ENCODE peak calls at places on chromosomes 7 and 10, in eight cellular contexts. One of them, this sample, is unnamed.
A peak's percentile ranks its signal among the peaks of the same experiment; 100 is the strongest.

GRCh38 chr7:111677848-111678247 is 115.6 kb upstream of the IMMP2L start:
- DNase-seq in HCT116: no peak
- DNase-seq in AG09309: no peak
- DNase-seq in colonic mucosa: no peak
- DNase-seq in foreskin fibroblast: no peak
- DNase-seq in AG04450: no peak
- DNase-seq in body of pancreas: no peak
- DNase-seq in tibial artery: no peak
- DNase-seq in this sample: no peak

GRCh38 chr7:136033413-136034031 is 56.4 kb upstream of the MTPN start:
- DNase-seq in HCT116: no peak
- DNase-seq in body of pancreas: no peak
- DNase-seq in foreskin fibroblast: no peak
- DNase-seq in AG04450: no peak
- DNase-seq in AG09309: no peak
- DNase-seq in colonic mucosa: no peak
- DNase-seq in tibial artery: no peak
- DNase-seq in this sample: no peak

GRCh38 chr7:80671744-80672143 is 33.3 kb downstream of the CD36 start:
- DNase-seq in body of pancreas: no peak
- DNase-seq in HCT116: no peak
- DNase-seq in AG09309: no peak
- DNase-seq in tibial artery: no peak
- DNase-seq in colonic mucosa: no peak
- DNase-seq in foreskin fibroblast: no peak
- DNase-seq in AG04450: no peak
- DNase-seq in this sample: no peak

GRCh38 chr10:3010819-3011422 is 56.4 kb upstream of the PFKP start:
- DNase-seq in tibial artery: no peak
- DNase-seq in body of pancreas: peak; percentile 75
- DNase-seq in AG04450: no peak
- DNase-seq in AG09309: no peak
- DNase-seq in foreskin fibroblast: no peak
- DNase-seq in colonic mucosa: no peak
- DNase-seq in HCT116: no peak
- DNase-seq in this sample: no peak

GRCh38 chr10:49612513-49613159 is 1.2 kb upstream of the CHAT start:
- DNase-seq in colonic mucosa: no peak
- DNase-seq in AG09309: no peak
- DNase-seq in HCT116: no peak
- DNase-seq in tibial artery: no peak
- DNase-seq in body of pancreas: no peak
- DNase-seq in foreskin fibroblast: no peak
- DNase-seq in AG04450: no peak
- DNase-seq in this sample: no peak

GRCh38 chr7:133670250-133670649 is 417.4 kb downstream of the EXOC4 start:
- DNase-seq in body of pancreas: no peak
- DNase-seq in HCT116: no peak
- DNase-seq in AG09309: no peak
- DNase-seq in tibial artery: no peak
- DNase-seq in foreskin fibroblast: no peak
- DNase-seq in colonic mucosa: no peak
- DNase-seq in AG04450: no peak
- DNase-seq in this sample: no peak

GRCh38 chr10:14583967-14584366 is 190.7 kb downstream of the FAM107B start:
- DNase-seq in HCT116: no peak
- DNase-seq in foreskin fibroblast: no peak
- DNase-seq in AG04450: no peak
- DNase-seq in body of pancreas: no peak
- DNase-seq in colonic mucosa: no peak
- DNase-seq in tibial artery: no peak
- DNase-seq in AG09309: no peak
- DNase-seq in this sample: no peak

GRCh38 chr7:35805876-35806275 is 5.0 kb downstream of the SEPTIN7 start:
- DNase-seq in body of pancreas: no peak
- DNase-seq in colonic mucosa: no peak
- DNase-seq in tibial artery: no peak
- DNase-seq in HCT116: no peak
- DNase-seq in AG09309: no peak
- DNase-seq in foreskin fibroblast: peak; percentile 10
- DNase-seq in AG04450: no peak
- DNase-seq in this sample: no peak

GRCh38 chr10:31694929-31695837 is 233.4 kb downstream of the ARHGAP12 start:
- DNase-seq in foreskin fibroblast: no peak
- DNase-seq in HCT116: no peak
- DNase-seq in tibial artery: no peak
- DNase-seq in colonic mucosa: no peak
- DNase-seq in AG04450: no peak
- DNase-seq in body of pancreas: no peak
- DNase-seq in AG09309: no peak
- DNase-seq in this sample: no peak

GRCh38 chr7:134562136-134562535 is 13.2 kb downstream of the AKR1B15 start:
- DNase-seq in colonic mucosa: no peak
- DNase-seq in body of pancreas: no peak
- DNase-seq in AG04450: no peak
- DNase-seq in AG09309: peak; percentile 75
- DNase-seq in HCT116: no peak
- DNase-seq in foreskin fibroblast: no peak
- DNase-seq in tibial artery: no peak
- DNase-seq in this sample: peak; percentile 25

GRCh38 chr10:68560916-68561691 is 967 bp downstream of the TET1 start:
- DNase-seq in tibial artery: no peak
- DNase-seq in AG04450: no peak
- DNase-seq in colonic mucosa: no peak
- DNase-seq in body of pancreas: peak; percentile 15
- DNase-seq in foreskin fibroblast: no peak
- DNase-seq in HCT116: no peak
- DNase-seq in AG09309: no peak
- DNase-seq in this sample: no peak

GRCh38 chr10:122420624-122421007 is 33.8 kb upstream of the ARMS2 start:
- DNase-seq in colonic mucosa: no peak
- DNase-seq in body of pancreas: no peak
- DNase-seq in AG09309: no peak
- DNase-seq in tibial artery: no peak
- DNase-seq in AG04450: no peak
- DNase-seq in HCT116: no peak
- DNase-seq in foreskin fibroblast: peak; percentile 10
- DNase-seq in this sample: no peak

GRCh38 chr7:151244156-151244870 is 4.2 kb downstream of the SMARCD3 start:
- DNase-seq in HCT116: no peak
- DNase-seq in tibial artery: no peak
- DNase-seq in AG04450: no peak
- DNase-seq in AG09309: no peak
- DNase-seq in body of pancreas: peak; percentile 43
- DNase-seq in foreskin fibroblast: no peak
- DNase-seq in colonic mucosa: peak; percentile 57
- DNase-seq in this sample: no peak

GRCh38 chr7:90773269-90773668 is 177.1 kb downstream of the CDK14 start:
- DNase-seq in tibial artery: no peak
- DNase-seq in HCT116: no peak
- DNase-seq in body of pancreas: no peak
- DNase-seq in colonic mucosa: no peak
- DNase-seq in AG09309: no peak
- DNase-seq in AG04450: no peak
- DNase-seq in foreskin fibroblast: no peak
- DNase-seq in this sample: no peak

GRCh38 chr7:74282748-74283459 is 6.3 kb upstream of the CLIP2 start:
- DNase-seq in tibial artery: no peak
- DNase-seq in AG04450: no peak
- DNase-seq in HCT116: no peak
- DNase-seq in colonic mucosa: no peak
- DNase-seq in body of pancreas: no peak
- DNase-seq in AG09309: no peak
- DNase-seq in foreskin fibroblast: no peak
- DNase-seq in this sample: no peak

GRCh38 chr7:134712196-134712595 is 65.5 kb downstream of the BPGM start:
- DNase-seq in HCT116: no peak
- DNase-seq in AG09309: no peak
- DNase-seq in colonic mucosa: no peak
- DNase-seq in foreskin fibroblast: no peak
- DNase-seq in body of pancreas: no peak
- DNase-seq in AG04450: no peak
- DNase-seq in tibial artery: no peak
- DNase-seq in this sample: no peak

GRCh38 chr7:146773506-146773905 is 656.9 kb downstream of the CNTNAP2 start:
- DNase-seq in HCT116: no peak
- DNase-seq in AG04450: no peak
- DNase-seq in body of pancreas: no peak
- DNase-seq in AG09309: no peak
- DNase-seq in tibial artery: no peak
- DNase-seq in colonic mucosa: no peak
- DNase-seq in foreskin fibroblast: no peak
- DNase-seq in this sample: no peak

GRCh38 chr10:62080905-62081304 is 179.4 kb downstream of the ARID5B start:
- DNase-seq in HCT116: no peak
- DNase-seq in AG09309: no peak
- DNase-seq in AG04450: no peak
- DNase-seq in body of pancreas: no peak
- DNase-seq in foreskin fibroblast: no peak
- DNase-seq in colonic mucosa: peak; percentile 22
- DNase-seq in tibial artery: no peak
- DNase-seq in this sample: no peak

GRCh38 chr10:62082729-62083412 is 181.4 kb downstream of the ARID5B start:
- DNase-seq in AG04450: no peak
- DNase-seq in body of pancreas: no peak
- DNase-seq in tibial artery: no peak
- DNase-seq in HCT116: no peak
- DNase-seq in foreskin fibroblast: no peak
- DNase-seq in colonic mucosa: peak; percentile 16
- DNase-seq in AG09309: no peak
- DNase-seq in this sample: no peak

GRCh38 chr10:62083413-62083794 is 181.9 kb downstream of the ARID5B start:
- DNase-seq in colonic mucosa: no peak
- DNase-seq in body of pancreas: no peak
- DNase-seq in HCT116: no peak
- DNase-seq in foreskin fibroblast: no peak
- DNase-seq in tibial artery: no peak
- DNase-seq in AG04450: no peak
- DNase-seq in AG09309: no peak
- DNase-seq in this sample: no peak

GRCh38 chr10:62079885-62080559 is 178.5 kb downstream of the ARID5B start:
- DNase-seq in body of pancreas: no peak
- DNase-seq in AG09309: no peak
- DNase-seq in tibial artery: no peak
- DNase-seq in HCT116: no peak
- DNase-seq in AG04450: no peak
- DNase-seq in colonic mucosa: no peak
- DNase-seq in foreskin fibroblast: no peak
- DNase-seq in this sample: no peak

GRCh38 chr10:62081322-62081945 is 179.9 kb downstream of the ARID5B start:
- DNase-seq in AG09309: no peak
- DNase-seq in body of pancreas: no peak
- DNase-seq in colonic mucosa: peak; percentile 10
- DNase-seq in AG04450: no peak
- DNase-seq in HCT116: no peak
- DNase-seq in foreskin fibroblast: no peak
- DNase-seq in tibial artery: no peak
- DNase-seq in this sample: no peak
- TF ChIP-seq CTCF in AG09309: no peak
- TF ChIP-seq CTCF in body of pancreas: no peak
- TF ChIP-seq CTCF in colonic mucosa: no peak
- TF ChIP-seq CTCF in AG04450: no peak
- TF ChIP-seq CTCF in HCT116: no peak
- TF ChIP-seq CTCF in foreskin fibroblast: no peak
- TF ChIP-seq CTCF in tibial artery: no peak
- TF ChIP-seq CTCF in this sample: no peak

DNA sequence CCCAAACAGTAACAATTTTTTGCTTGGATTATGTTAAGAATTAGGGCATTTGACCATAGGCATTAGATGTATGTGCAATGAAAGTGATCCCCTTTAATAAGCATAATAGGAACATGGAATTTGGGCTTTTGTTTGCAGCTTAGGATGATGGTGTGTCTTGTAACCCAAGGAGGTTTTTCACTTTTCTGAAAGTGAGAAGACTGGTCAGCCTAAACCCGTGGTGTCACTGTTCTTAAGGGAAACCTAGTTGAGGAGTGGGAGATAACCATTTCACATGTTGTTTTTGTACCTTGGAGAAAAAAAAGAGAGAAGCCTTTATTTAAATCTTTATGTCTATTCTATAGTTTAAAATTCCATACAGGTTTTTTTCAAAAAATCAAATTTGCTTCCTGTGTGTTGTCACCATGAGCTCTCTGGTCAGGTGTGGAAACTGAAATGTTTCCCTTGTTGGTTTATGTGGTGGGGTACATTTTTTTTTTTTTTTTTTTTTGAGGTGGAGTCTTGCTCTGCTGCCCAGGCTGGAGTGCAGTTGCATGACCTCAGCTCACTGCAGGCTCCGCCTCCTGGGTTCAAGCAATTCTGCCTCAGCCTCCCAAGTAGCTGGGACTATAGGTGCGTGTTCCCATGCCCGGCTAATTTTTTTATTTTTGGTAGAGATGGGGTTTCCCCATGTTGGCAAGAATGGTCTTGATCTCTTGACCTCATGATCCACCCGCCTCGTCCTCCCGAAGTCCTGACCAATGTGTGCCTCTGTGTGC is 7.7 kb downstream of the CCM2 start:
- DNase-seq in AG09309: no peak
- DNase-seq in tibial artery: no peak
- DNase-seq in colonic mucosa: no peak
- DNase-seq in AG04450: no peak
- DNase-seq in body of pancreas: no peak
- DNase-seq in HCT116: no peak
- DNase-seq in foreskin fibroblast: no peak
- DNase-seq in this sample: no peak
- H3K4me3 ChIP-seq in AG09309: no peak overlapping the region
- H3K4me3 ChIP-seq in tibial artery: no peak overlapping the region
- H3K4me3 ChIP-seq in colonic mucosa: no peak overlapping the region
- H3K4me3 ChIP-seq in AG04450: no peak overlapping the region
- H3K4me3 ChIP-seq in body of pancreas: no peak overlapping the region
- H3K4me3 ChIP-seq in HCT116: no peak overlapping the region
- H3K4me3 ChIP-seq in foreskin fibroblast: no peak overlapping the region
- H3K4me3 ChIP-seq in this sample: no peak overlapping the region

GRCh38 chr7:29748286-29749099 is 57.8 kb upstream of the WIPF3 start:
- DNase-seq in foreskin fibroblast: peak; percentile 28
- DNase-seq in body of pancreas: peak; percentile 20
- DNase-seq in colonic mucosa: no peak
- DNase-seq in AG04450: peak; percentile 4
- DNase-seq in tibial artery: no peak
- DNase-seq in HCT116: peak; percentile 35
- DNase-seq in AG09309: peak; percentile 3
- DNase-seq in this sample: peak; percentile 19
- TF ChIP-seq CTCF in foreskin fibroblast: peak; percentile 55
- TF ChIP-seq CTCF in body of pancreas: peak; percentile 49
- TF ChIP-seq CTCF in colonic mucosa: peak; percentile 50
- TF ChIP-seq CTCF in AG04450: peak; percentile 65
- TF ChIP-seq CTCF in tibial artery: peak; percentile 52
- TF ChIP-seq CTCF in HCT116: peak; percentile 56
- TF ChIP-seq CTCF in AG09309: peak; percentile 50
- TF ChIP-seq CTCF in this sample: peak; percentile 46

GRCh38 chr7:41870017-41870416 is 167.1 kb upstream of the INHBA start:
- DNase-seq in body of pancreas: no peak
- DNase-seq in AG09309: peak; percentile 52
- DNase-seq in AG04450: no peak
- DNase-seq in foreskin fibroblast: no peak
- DNase-seq in tibial artery: no peak
- DNase-seq in HCT116: no peak
- DNase-seq in colonic mucosa: no peak
- DNase-seq in this sample: no peak
- H3K4me3 ChIP-seq in body of pancreas: no peak overlapping the region
- H3K4me3 ChIP-seq in AG09309: no peak overlapping the region
- H3K4me3 ChIP-seq in AG04450: no peak overlapping the region
- H3K4me3 ChIP-seq in foreskin fibroblast: no peak overlapping the region
- H3K4me3 ChIP-seq in tibial artery: no peak overlapping the region
- H3K4me3 ChIP-seq in HCT116: no peak overlapping the region
- H3K4me3 ChIP-seq in colonic mucosa: no peak overlapping the region
- H3K4me3 ChIP-seq in this sample: no peak overlapping the region